ENCODE peak calls at places on chromosomes 2 and 18, in seven cellular contexts. A is ovary; H is NCI-H345; O is G401; C is stimulated activated CD4-positive, alpha-beta T cell treated with anti-CD3 and anti-CD28 coated beads, Interleukin-12 subunit alpha, Interleukin-12 subunit beta, amount 100 ng/mL, for 48 hours; L is caudate nucleus; R is thyroid gland. D is an unnamed sample.

GRCh38 chr2:147062073-147062472 is 782.8 kb upstream of the ACVR2A start:
- DNase-seq in C (no peak), R (no peak), L (no peak), O (no peak), H (no peak), A (no peak), D (no peak)

GRCh38 chr18:12041561-12041960 is 52.1 kb upstream of the ANKRD62 start:
- DNase-seq in C (no peak), O (no peak), L (no peak), H (no peak), R (no peak), A (no peak), D (peak; percentile 64)

GRCh38 chr18:79484661-79485621 is 89.2 kb downstream of the NFATC1 start:
- DNase-seq in R (peak; percentile 46), C (no peak), H (peak; percentile 10), L (no peak), O (no peak), A (peak; percentile 46), D (peak; percentile 74)

GRCh38 chr2:98484652-98485452 is 40.2 kb downstream of the INPP4A start:
- DNase-seq in L (no peak), H (no peak), A (no peak), C (no peak), O (no peak), R (no peak), D (no peak)

GRCh38 chr2:238009563-238009962 is 42.7 kb downstream of the UBE2F start:
- DNase-seq in L (peak; percentile 55), C (no peak), H (no peak), O (no peak), A (no peak), R (no peak), D (no peak)

GRCh38 chr2:20516646-20517341 is 69.9 kb downstream of the RHOB start:
- DNase-seq in L (peak; percentile 79), A (no peak), O (peak; percentile 28), H (no peak), R (peak; percentile 78), C (no peak), D (no peak)

GRCh38 chr18:12307251-12307736 is 747 bp upstream of the TUBB6 start:
- DNase-seq in L (no peak), A (peak; percentile 77), H (no peak), O (peak; percentile 14), R (peak; percentile 35), C (no peak), D (no peak)

GRCh38 chr2:119469661-119470297 is 38.1 kb downstream of the TMEM37 start:
- DNase-seq in C (no peak), O (no peak), A (no peak), H (peak; percentile 89), L (no peak), R (no peak), D (no peak)

GRCh38 chr18:56987236-56987635 is 159.7 kb upstream of the BOD1L2 start:
- DNase-seq in O (no peak), A (no peak), C (no peak), L (no peak), H (no peak), R (no peak), D (no peak)

GRCh38 chr18:42545825-42546224 is 569.7 kb downstream of the RIT2 start:
- DNase-seq in O (no peak), A (no peak), L (no peak), H (no peak), C (no peak), R (no peak), D (no peak)

GRCh38 chr2:113012436-113013335 is 7.4 kb downstream of the IL36A start:
- DNase-seq in C (no peak), H (no peak), R (no peak), L (no peak), A (no peak), O (no peak), D (no peak)

GRCh38 chr2:17422066-17422465 is 96.2 kb downstream of the RAD51AP2 start:
- DNase-seq in L (no peak), H (no peak), O (no peak), A (no peak), R (no peak), C (no peak), D (no peak)

GRCh38 chr2:241052677-241053360 is 49.3 kb downstream of the MTERF4 start:
- DNase-seq in O (no peak), H (no peak), C (no peak), L (no peak), A (peak; percentile 20), R (peak; percentile 1), D (no peak)

GRCh38 chr2:10433948-10434884 is 13.9 kb downstream of the ODC1 start:
- DNase-seq in R (no peak), A (no peak), O (no peak), C (no peak), H (no peak), L (no peak), D (no peak)

GRCh38 chr2:155308367-155309009 is 610.0 kb downstream of the KCNJ3 start:
- DNase-seq in L (no peak), O (no peak), A (no peak), R (no peak), C (no peak), H (no peak), D (no peak)

GRCh38 chr2:54429811-54430600 is 26.1 kb upstream of the SPTBN1 start:
- DNase-seq in R (no peak), A (no peak), O (no peak), L (no peak), C (no peak), H (no peak), D (no peak)

GRCh38 chr2:37468139-37468538 is 123.7 kb downstream of the QPCT start:
- DNase-seq in H (no peak), L (no peak), C (no peak), R (no peak), A (no peak), O (no peak), D (no peak)